ENCODE peak calls at places on chromosome 11, in five cellular contexts. H is fibroblast of lung, U is stomach, G is neural crest cell, N is right lobe of liver. V is an unnamed sample.

GRCh38 chr11:129155745-129156144 is 36.4 kb downstream of the ARHGAP32 start:
- DNase-seq in U (no peak), N (no peak), G (no peak), H (no peak), V (no peak)

GRCh38 chr11:82890941-82891340 is 9.3 kb downstream of the PRCP start:
- DNase-seq in N (no peak), U (no peak), H (no peak), G (no peak), V (no peak)

GRCh38 chr11:128525411-128526243 is 61.7 kb downstream of the ETS1 start:
- DNase-seq in U (no peak), G (no peak), N (no peak), H (peak; percentile 92), V (peak; percentile 83)

GRCh38 chr11:111635706-111636045 is 33.4 kb downstream of the SIK2 start:
- DNase-seq in H (peak; percentile 79), U (no peak), G (no peak), N (no peak), V (peak; percentile 89)

GRCh38 chr11:1988667-1989317 is 8.8 kb downstream of the H19 start:
- DNase-seq in U (no peak), H (no peak), N (peak; percentile 21), G (no peak), V (no peak)

GRCh38 chr11:110289472-110289871 is 6.9 kb downstream of the RDX start:
- DNase-seq in N (no peak), U (no peak), H (peak; percentile 56), G (no peak), V (no peak)

GRCh38 chr11:93528252-93528651 is 14.9 kb downstream of the SMCO4 start:
- DNase-seq in G (no peak), N (no peak), U (no peak), H (no peak), V (no peak)

GRCh38 chr11:16749092-16749491 is 10.6 kb downstream of the C11orf58 start:
- DNase-seq in N (no peak), U (no peak), G (no peak), H (no peak), V (no peak)

GRCh38 chr11:117096140-117096972 is 1.9 kb downstream of the SIK3 start:
- DNase-seq in U (no peak), H (no peak), N (peak; percentile 34), G (peak; percentile 8), V (no peak)

GRCh38 chr11:71927813-71928738 is at the start of gene XNDC1N:
- DNase-seq in N (peak; percentile 43), H (peak; percentile 89), U (peak; percentile 77), G (peak; percentile 61), V (no peak)

GRCh38 chr11:117877120-117877784 is 794 bp upstream of the FXYD6 start:
- DNase-seq in U (no peak), H (no peak), G (no peak), N (no peak), V (no peak)

GRCh38 chr11:125429174-125429707 is 66.8 kb downstream of the FEZ1 start:
- DNase-seq in U (peak; percentile 51), N (peak; percentile 41), G (peak; percentile 73), H (peak; percentile 46), V (peak; percentile 50)

GRCh38 chr11:114049050-114049449 is 10.5 kb upstream of the ZBTB16 start:
- DNase-seq in U (no peak), H (no peak), G (no peak), N (no peak), V (no peak)

GRCh38 chr11:8006349-8006977 is 19.3 kb downstream of the EIF3F start:
- DNase-seq in G (peak; percentile 56), H (peak; percentile 53), N (no peak), U (peak; percentile 46), V (peak; percentile 66)

GRCh38 chr11:11975201-11976092 is 33.0 kb downstream of the DKK3 start:
- DNase-seq in U (peak; percentile 25), G (no peak), N (no peak), H (no peak), V (no peak)

GRCh38 chr11:66314186-66314501 is 2.7 kb downstream of the CD248 start:
- DNase-seq in N (no peak), H (no peak), G (no peak), U (no peak), V (no peak)

GRCh38 chr11:1690167-1691026 is 6.6 kb upstream of the KRTAP5-6 start:
- DNase-seq in G (no peak), H (no peak), N (no peak), U (no peak), V (no peak)

GRCh38 chr11:45517171-45517770 is 148.2 kb downstream of the CHST1 start:
- DNase-seq in G (no peak), N (no peak), H (no peak), U (no peak), V (no peak)

GRCh38 chr11:74693531-74693930 is 37.7 kb downstream of the CHRDL2 start:
- DNase-seq in U (no peak), N (no peak), H (no peak), G (no peak), V (no peak)

GRCh38 chr11:63913866-63914830 is 2.8 kb downstream of the RCOR2 start:
- DNase-seq in G (no peak), H (no peak), U (no peak), N (no peak), V (no peak)

GRCh38 chr11:25200925-25201324 is 704.1 kb downstream of the LUZP2 start:
- DNase-seq in N (no peak), U (no peak), G (no peak), H (no peak), V (no peak)

GRCh38 chr11:111520565-111520964 is 6.0 kb downstream of the HOATZ start:
- DNase-seq in H (peak; percentile 75), U (no peak), N (no peak), G (no peak), V (peak; percentile 38)

GRCh38 chr11:61429346-61429690 is 457 bp downstream of the CPSF7 start:
- DNase-seq in U (peak; percentile 48), G (peak; percentile 73), N (peak; percentile 73), H (peak; percentile 46), V (peak; percentile 50)
- TF ChIP-seq CTCF in U (no peak), G (peak; percentile 52), N (peak; percentile 25), H (no peak), V (no peak)

GRCh38 chr11:103338621-103339484 is 229.6 kb downstream of the DYNC2H1 start:
- DNase-seq in N (no peak), G (no peak), U (no peak), H (peak; percentile 58), V (peak; percentile 36)
- TF ChIP-seq CTCF in N (no peak), G (no peak), U (no peak), H (no peak), V (peak; percentile 25)

DNA sequence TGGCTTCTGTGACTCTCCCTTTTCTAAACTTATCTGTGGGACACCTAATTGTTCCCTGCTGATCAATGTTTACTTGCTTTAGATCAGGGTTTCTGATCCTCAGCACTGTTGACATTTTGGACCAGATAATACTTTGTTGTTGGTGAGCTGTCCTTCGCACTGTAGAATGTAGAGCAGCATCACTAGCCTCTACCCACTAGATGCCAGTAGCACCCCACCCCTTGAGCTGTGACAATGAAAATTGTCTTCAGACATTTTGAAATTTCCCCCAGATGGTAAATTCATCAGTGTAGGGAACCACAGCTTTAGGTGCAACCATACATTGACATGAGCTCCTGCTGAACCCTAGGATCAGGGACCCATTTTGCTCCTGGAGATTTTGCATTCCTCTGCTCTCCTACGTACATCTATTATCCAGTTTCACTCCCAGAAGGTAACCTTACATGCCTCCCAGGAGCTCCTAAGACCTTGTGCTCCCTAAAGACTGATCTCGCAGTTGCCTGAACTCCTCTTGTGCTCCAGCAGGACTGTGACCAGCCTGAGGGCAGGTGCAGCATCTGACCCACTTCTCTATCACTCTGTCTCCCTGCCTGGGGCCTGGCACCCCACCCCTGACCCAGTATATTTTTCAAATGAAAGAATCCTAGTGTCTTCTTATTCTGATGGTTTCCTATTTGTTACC is 107.8 kb downstream of the FAR1 start:
- DNase-seq in U (no peak), H (no peak), N (no peak), G (no peak), V (no peak)
- TF ChIP-seq CTCF in U (no peak), H (no peak), N (no peak), G (peak; percentile 21), V (peak; percentile 34)

DNA sequence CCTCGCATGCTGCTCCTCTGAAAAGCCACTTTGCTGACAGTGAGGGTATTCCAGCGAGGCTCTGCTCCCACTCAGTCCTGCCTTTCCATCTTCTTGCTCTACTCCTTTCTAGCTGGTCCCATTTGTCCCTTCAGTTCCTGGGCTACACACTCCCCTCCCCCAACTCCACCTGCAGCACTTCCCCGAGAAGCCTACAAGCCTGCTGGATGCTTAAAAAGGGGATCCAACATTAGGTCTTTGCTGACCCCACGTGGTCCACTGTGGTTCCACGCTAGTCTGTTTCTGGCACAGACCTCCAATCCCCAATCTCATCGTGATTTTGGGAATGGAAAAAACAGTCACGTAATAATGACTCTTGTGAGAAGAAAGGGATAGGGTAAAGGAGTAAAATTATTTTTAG is 121.6 kb upstream of the SNX19 start:
- DNase-seq in U (no peak), G (no peak), N (no peak), H (no peak), V (no peak)
- TF ChIP-seq CTCF in U (no peak), G (no peak), N (no peak), H (no peak), V (no peak)

GRCh38 chr11:131980199-131980598 is 609.8 kb downstream of the NTM start:
- DNase-seq in N (no peak), U (no peak), G (no peak), H (no peak), V (no peak)
- TF ChIP-seq CTCF in N (no peak), U (no peak), G (no peak), H (no peak), V (no peak)